ENCODE peak calls at places on chromosomes 16 and 17, in eight cellular contexts. G is kidney tubule cell; B is activated CD4-positive, CD25-positive, alpha-beta regulatory T cell treated with anti-CD3 and anti-CD28 coated beads, Interleukin-2, amount 50 U/mL, for 16 hours; W is activated gamma-delta T cell treated with Interleukin-2 at 50 U/mL for 16 hours; M is pancreas; X is CD8-positive, alpha-beta memory T cell; R is GM19239; C is stimulated activated CD4-positive, alpha-beta T cell treated with anti-CD3 and anti-CD28 coated beads, Interleukin-1b, Interleukin-23, amount 100 ng/mL, for 24 hours. T is an unnamed sample.

GRCh38 chr17:64150237-64151015 is 20.5 kb upstream of the ERN1 start:
- DNase-seq in G (no peak), B (no peak), W (no peak), M (peak; percentile 86), X (no peak), R (no peak), C (no peak), T (no peak)

GRCh38 chr17:48541574-48542113 is 3.3 kb downstream of the HOXB2 start:
- DNase-seq in G (peak; percentile 76), B (no peak), W (peak; percentile 22), M (no peak), X (no peak), R (no peak), C (no peak), T (peak; percentile 25)

GRCh38 chr16:47139561-47140185 is 4.1 kb downstream of the NETO2 start:
- DNase-seq in G (peak; percentile 47), B (no peak), W (no peak), M (no peak), X (no peak), R (no peak), C (no peak), T (no peak)

GRCh38 chr16:85622683-85623082 is 9.6 kb downstream of the GSE1 start:
- DNase-seq in G (no peak), B (no peak), W (no peak), M (no peak), X (no peak), R (no peak), C (no peak), T (no peak)

GRCh38 chr17:6393368-6393952 is 41.5 kb downstream of the AIPL1 start:
- DNase-seq in G (no peak), B (no peak), W (no peak), M (no peak), X (no peak), R (no peak), C (no peak), T (no peak)

GRCh38 chr17:57035971-57036481 is 49.0 kb upstream of the AKAP1 start:
- DNase-seq in G (no peak), B (no peak), W (no peak), M (peak; percentile 74), X (no peak), R (no peak), C (no peak), T (no peak)

GRCh38 chr17:15263206-15263579 is 1.9 kb downstream of the PMP22 start:
- DNase-seq in G (peak; percentile 60), B (no peak), W (no peak), M (peak; percentile 24), X (no peak), R (no peak), C (no peak), T (no peak)

GRCh38 chr16:6165330-6165984 is 1067.9 kb upstream of the EEF2KMT start:
- DNase-seq in G (peak; percentile 8), B (no peak), W (no peak), M (no peak), X (no peak), R (no peak), C (no peak), T (no peak)

GRCh38 chr17:63995626-63996025 is 2.5 kb upstream of the PRR29 start:
- DNase-seq in G (no peak), B (no peak), W (no peak), M (no peak), X (no peak), R (no peak), C (no peak), T (no peak)

GRCh38 chr16:2473999-2474876 is 689 bp upstream of the TBC1D24 start:
- DNase-seq in G (peak; percentile 52), B (no peak), W (peak; percentile 47), M (no peak), X (peak; percentile 47), R (peak; percentile 79), C (no peak), T (peak; percentile 35)

GRCh38 chr16:2361129-2361528 is 20.6 kb upstream of the ABCA3 start:
- DNase-seq in G (no peak), B (no peak), W (no peak), M (no peak), X (no peak), R (no peak), C (no peak), T (no peak)

GRCh38 chr16:58854392-58854791 is 120.3 kb upstream of the GOT2 start:
- DNase-seq in G (no peak), B (no peak), W (no peak), M (no peak), X (no peak), R (no peak), C (no peak), T (no peak)

GRCh38 chr16:69662901-69663300 is 63.5 kb downstream of the NQO1 start:
- DNase-seq in G (no peak), B (no peak), W (no peak), M (no peak), X (no peak), R (no peak), C (no peak), T (no peak)

GRCh38 chr17:69246726-69247375 is 18.2 kb upstream of the ABCA10 start:
- DNase-seq in G (peak; percentile 49), B (no peak), W (no peak), M (no peak), X (no peak), R (peak; percentile 2), C (no peak), T (no peak)

GRCh38 chr16:22088642-22089041 is 3.7 kb upstream of the VWA3A start:
- DNase-seq in G (no peak), B (no peak), W (no peak), M (no peak), X (no peak), R (no peak), C (no peak), T (no peak)

GRCh38 chr16:72876221-72876620 is 171.7 kb downstream of the ZFHX3 start:
- DNase-seq in G (no peak), B (no peak), W (no peak), M (no peak), X (no peak), R (peak; percentile 27), C (no peak), T (no peak)

GRCh38 chr16:34078697-34079096 is 619.3 kb downstream of the TP53TG3F start:
- DNase-seq in G (no peak), B (no peak), W (no peak), M (no peak), X (no peak), R (no peak), C (no peak), T (no peak)

GRCh38 chr16:64362193-64362592 is 759.7 kb downstream of the CDH11 start:
- DNase-seq in G (peak; percentile 87), B (no peak), W (no peak), M (no peak), X (no peak), R (no peak), C (no peak), T (no peak)

GRCh38 chr17:16300554-16300953 is 52.7 kb downstream of the CENPV start:
- DNase-seq in G (no peak), B (no peak), W (no peak), M (no peak), X (no peak), R (no peak), C (no peak), T (no peak)

GRCh38 chr17:76034433-76035185 is 7.5 kb upstream of the EVPL start:
- DNase-seq in G (no peak), B (no peak), W (no peak), M (no peak), X (no peak), R (no peak), C (no peak), T (no peak)

GRCh38 chr16:55660026-55660425 is 4.2 kb downstream of the SLC6A2 start:
- DNase-seq in G (no peak), B (no peak), W (no peak), M (no peak), X (no peak), R (no peak), C (no peak), T (no peak)

GRCh38 chr16:86557587-86557986 is 2.6 kb upstream of the MTHFSD start:
- DNase-seq in G (no peak), B (no peak), W (no peak), M (no peak), X (no peak), R (no peak), C (no peak), T (no peak)

GRCh38 chr17:27378482-27379200 is 77.6 kb upstream of the KSR1 start:
- DNase-seq in G (peak; percentile 37), B (no peak), W (no peak), M (no peak), X (no peak), R (no peak), C (no peak), T (no peak)

GRCh38 chr16:84643180-84643583 is 5.1 kb upstream of the KLHL36 start:
- DNase-seq in G (peak; percentile 92), B (no peak), W (no peak), M (peak; percentile 47), X (no peak), R (no peak), C (no peak), T (no peak)

GRCh38 chr16:31179747-31180458 is at the start of gene FUS:
- DNase-seq in G (peak; percentile 89), B (peak; percentile 80), W (peak; percentile 88), M (peak; percentile 85), X (peak; percentile 87), R (peak; percentile 80), C (peak; percentile 83), T (peak; percentile 93)

GRCh38 chr17:62616993-62617893 is 10.2 kb upstream of the MRC2 start:
- DNase-seq in G (no peak), B (no peak), W (no peak), M (no peak), X (no peak), R (no peak), C (no peak), T (no peak)

GRCh38 chr16:66544358-66544757 is 5.6 kb downstream of the TK2 start:
- DNase-seq in G (no peak), B (no peak), W (no peak), M (no peak), X (no peak), R (no peak), C (no peak), T (no peak)

GRCh38 chr16:85731179-85731578 is 19.7 kb downstream of the C16orf74 start:
- DNase-seq in G (no peak), B (no peak), W (no peak), M (no peak), X (no peak), R (no peak), C (no peak), T (no peak)

GRCh38 chr16:9476744-9477143 is 385.3 kb downstream of the HAPSTR1 start:
- DNase-seq in G (no peak), B (no peak), W (no peak), M (no peak), X (no peak), R (no peak), C (no peak), T (no peak)

GRCh38 chr16:25045696-25046381 is 30.7 kb upstream of the ARHGAP17 start:
- DNase-seq in G (no peak), B (no peak), W (no peak), M (no peak), X (no peak), R (no peak), C (no peak), T (no peak)

GRCh38 chr16:17512636-17513220 is 42.0 kb upstream of the XYLT1 start:
- DNase-seq in G (no peak), B (no peak), W (no peak), M (no peak), X (no peak), R (no peak), C (no peak), T (no peak)